ENCODE peak calls at places on chromosomes 2 and 18, in nine cellular contexts. One of them, this sample, is unnamed.

GRCh38 chr2:85785027-85785822 is 31.4 kb downstream of the ATOH8 start:
- DNase-seq in NCI-H1436: no peak
- DNase-seq in type B pancreatic cell: no peak
- DNase-seq in activated T-helper 1 cell treated with anti-CD3 and anti-CD28 coated beads, Interleukin-2, amount 50 U/mL, for 16 hours: no peak
- DNase-seq in T-helper 9 cell: no peak
- DNase-seq in islet precursor cell: no peak
- DNase-seq in HEK293T: no peak
- DNase-seq in kidney tubule cell: no peak
- DNase-seq in A549: no peak
- DNase-seq in this sample: peak; percentile 91

GRCh38 chr2:2007551-2008501 is 263.5 kb upstream of the PXDN start:
- DNase-seq in NCI-H1436: no peak
- DNase-seq in type B pancreatic cell: no peak
- DNase-seq in activated T-helper 1 cell treated with anti-CD3 and anti-CD28 coated beads, Interleukin-2, amount 50 U/mL, for 16 hours: no peak
- DNase-seq in T-helper 9 cell: no peak
- DNase-seq in islet precursor cell: no peak
- DNase-seq in HEK293T: no peak
- DNase-seq in kidney tubule cell: no peak
- DNase-seq in A549: no peak
- DNase-seq in this sample: no peak

GRCh38 chr2:191109888-191110287 is 40.9 kb downstream of the STAT4 start:
- DNase-seq in NCI-H1436: no peak
- DNase-seq in type B pancreatic cell: no peak
- DNase-seq in activated T-helper 1 cell treated with anti-CD3 and anti-CD28 coated beads, Interleukin-2, amount 50 U/mL, for 16 hours: no peak
- DNase-seq in T-helper 9 cell: no peak
- DNase-seq in islet precursor cell: no peak
- DNase-seq in HEK293T: no peak
- DNase-seq in kidney tubule cell: peak; percentile 3
- DNase-seq in A549: no peak
- DNase-seq in this sample: no peak

GRCh38 chr2:100953406-100954043 is 48.6 kb upstream of the RPL31 start:
- DNase-seq in NCI-H1436: no peak
- DNase-seq in type B pancreatic cell: no peak
- DNase-seq in activated T-helper 1 cell treated with anti-CD3 and anti-CD28 coated beads, Interleukin-2, amount 50 U/mL, for 16 hours: no peak
- DNase-seq in T-helper 9 cell: no peak
- DNase-seq in islet precursor cell: no peak
- DNase-seq in HEK293T: no peak
- DNase-seq in kidney tubule cell: no peak
- DNase-seq in A549: no peak
- DNase-seq in this sample: no peak

GRCh38 chr18:2091937-2092336 is 479.4 kb downstream of the METTL4 start:
- DNase-seq in NCI-H1436: no peak
- DNase-seq in type B pancreatic cell: no peak
- DNase-seq in activated T-helper 1 cell treated with anti-CD3 and anti-CD28 coated beads, Interleukin-2, amount 50 U/mL, for 16 hours: no peak
- DNase-seq in T-helper 9 cell: no peak
- DNase-seq in islet precursor cell: no peak
- DNase-seq in HEK293T: no peak
- DNase-seq in kidney tubule cell: no peak
- DNase-seq in A549: no peak
- DNase-seq in this sample: no peak

GRCh38 chr2:163731735-163732134 is 4.1 kb downstream of the FIGN start:
- DNase-seq in NCI-H1436: no peak
- DNase-seq in type B pancreatic cell: no peak
- DNase-seq in activated T-helper 1 cell treated with anti-CD3 and anti-CD28 coated beads, Interleukin-2, amount 50 U/mL, for 16 hours: no peak
- DNase-seq in T-helper 9 cell: no peak
- DNase-seq in islet precursor cell: no peak
- DNase-seq in HEK293T: no peak
- DNase-seq in kidney tubule cell: no peak
- DNase-seq in A549: no peak
- DNase-seq in this sample: no peak

GRCh38 chr18:66646622-66647021 is 42.7 kb upstream of the CDH19 start:
- DNase-seq in NCI-H1436: no peak
- DNase-seq in type B pancreatic cell: no peak
- DNase-seq in activated T-helper 1 cell treated with anti-CD3 and anti-CD28 coated beads, Interleukin-2, amount 50 U/mL, for 16 hours: no peak
- DNase-seq in T-helper 9 cell: no peak
- DNase-seq in islet precursor cell: no peak
- DNase-seq in HEK293T: no peak
- DNase-seq in kidney tubule cell: no peak
- DNase-seq in A549: no peak
- DNase-seq in this sample: no peak

GRCh38 chr2:43748333-43748732 is 25.5 kb upstream of the DYNC2LI1 start:
- DNase-seq in NCI-H1436: no peak
- DNase-seq in type B pancreatic cell: no peak
- DNase-seq in activated T-helper 1 cell treated with anti-CD3 and anti-CD28 coated beads, Interleukin-2, amount 50 U/mL, for 16 hours: no peak
- DNase-seq in T-helper 9 cell: no peak
- DNase-seq in islet precursor cell: no peak
- DNase-seq in HEK293T: no peak
- DNase-seq in kidney tubule cell: no peak
- DNase-seq in A549: no peak
- DNase-seq in this sample: no peak

GRCh38 chr18:75228967-75229366 is 18.4 kb downstream of the TSHZ1 start:
- DNase-seq in NCI-H1436: no peak
- DNase-seq in type B pancreatic cell: no peak
- DNase-seq in activated T-helper 1 cell treated with anti-CD3 and anti-CD28 coated beads, Interleukin-2, amount 50 U/mL, for 16 hours: no peak
- DNase-seq in T-helper 9 cell: no peak
- DNase-seq in islet precursor cell: no peak
- DNase-seq in HEK293T: no peak
- DNase-seq in kidney tubule cell: no peak
- DNase-seq in A549: no peak
- DNase-seq in this sample: no peak

GRCh38 chr2:197158591-197159550 is 151.7 kb downstream of the ANKRD44 start:
- DNase-seq in NCI-H1436: no peak
- DNase-seq in type B pancreatic cell: no peak
- DNase-seq in activated T-helper 1 cell treated with anti-CD3 and anti-CD28 coated beads, Interleukin-2, amount 50 U/mL, for 16 hours: no peak
- DNase-seq in T-helper 9 cell: no peak
- DNase-seq in islet precursor cell: no peak
- DNase-seq in HEK293T: no peak
- DNase-seq in kidney tubule cell: peak; percentile 42
- DNase-seq in A549: peak; percentile 55
- DNase-seq in this sample: peak; percentile 29

GRCh38 chr2:138035597-138036217 is 71.4 kb downstream of the HNMT start:
- DNase-seq in NCI-H1436: no peak
- DNase-seq in type B pancreatic cell: no peak
- DNase-seq in activated T-helper 1 cell treated with anti-CD3 and anti-CD28 coated beads, Interleukin-2, amount 50 U/mL, for 16 hours: no peak
- DNase-seq in T-helper 9 cell: no peak
- DNase-seq in islet precursor cell: peak; percentile 52
- DNase-seq in HEK293T: no peak
- DNase-seq in kidney tubule cell: no peak
- DNase-seq in A549: peak; percentile 47
- DNase-seq in this sample: no peak

GRCh38 chr2:186612555-186613440 is 22.9 kb downstream of the ITGAV start:
- DNase-seq in NCI-H1436: no peak
- DNase-seq in type B pancreatic cell: no peak
- DNase-seq in activated T-helper 1 cell treated with anti-CD3 and anti-CD28 coated beads, Interleukin-2, amount 50 U/mL, for 16 hours: no peak
- DNase-seq in T-helper 9 cell: no peak
- DNase-seq in islet precursor cell: no peak
- DNase-seq in HEK293T: no peak
- DNase-seq in kidney tubule cell: no peak
- DNase-seq in A549: no peak
- DNase-seq in this sample: peak; percentile 31

GRCh38 chr2:214465386-214466146 is 54.7 kb downstream of the VWC2L start:
- DNase-seq in NCI-H1436: no peak
- DNase-seq in type B pancreatic cell: no peak
- DNase-seq in activated T-helper 1 cell treated with anti-CD3 and anti-CD28 coated beads, Interleukin-2, amount 50 U/mL, for 16 hours: no peak
- DNase-seq in T-helper 9 cell: no peak
- DNase-seq in islet precursor cell: peak; percentile 78
- DNase-seq in HEK293T: no peak
- DNase-seq in kidney tubule cell: peak; percentile 58
- DNase-seq in A549: no peak
- DNase-seq in this sample: no peak

GRCh38 chr2:21317131-21317530 is 193.4 kb downstream of the TDRD15 start:
- DNase-seq in NCI-H1436: peak; percentile 60
- DNase-seq in type B pancreatic cell: no peak
- DNase-seq in activated T-helper 1 cell treated with anti-CD3 and anti-CD28 coated beads, Interleukin-2, amount 50 U/mL, for 16 hours: no peak
- DNase-seq in T-helper 9 cell: no peak
- DNase-seq in islet precursor cell: peak; percentile 62
- DNase-seq in HEK293T: peak; percentile 63
- DNase-seq in kidney tubule cell: peak; percentile 65
- DNase-seq in A549: peak; percentile 52
- DNase-seq in this sample: peak; percentile 3

GRCh38 chr2:113720167-113720566 is 36.3 kb downstream of the SLC35F5 start:
- DNase-seq in NCI-H1436: peak; percentile 15
- DNase-seq in type B pancreatic cell: no peak
- DNase-seq in activated T-helper 1 cell treated with anti-CD3 and anti-CD28 coated beads, Interleukin-2, amount 50 U/mL, for 16 hours: no peak
- DNase-seq in T-helper 9 cell: no peak
- DNase-seq in islet precursor cell: no peak
- DNase-seq in HEK293T: peak; percentile 21
- DNase-seq in kidney tubule cell: peak; percentile 22
- DNase-seq in A549: peak; percentile 18
- DNase-seq in this sample: peak; percentile 21

GRCh38 chr2:113233593-113234550 is 44.8 kb downstream of the PAX8 start:
- DNase-seq in NCI-H1436: no peak
- DNase-seq in type B pancreatic cell: no peak
- DNase-seq in activated T-helper 1 cell treated with anti-CD3 and anti-CD28 coated beads, Interleukin-2, amount 50 U/mL, for 16 hours: no peak
- DNase-seq in T-helper 9 cell: no peak
- DNase-seq in islet precursor cell: no peak
- DNase-seq in HEK293T: peak; percentile 39
- DNase-seq in kidney tubule cell: peak; percentile 60
- DNase-seq in A549: peak; percentile 52
- DNase-seq in this sample: peak; percentile 73

GRCh38 chr2:232348936-232349335 is 29.6 kb upstream of the ALPP start:
- DNase-seq in NCI-H1436: no peak
- DNase-seq in type B pancreatic cell: no peak
- DNase-seq in activated T-helper 1 cell treated with anti-CD3 and anti-CD28 coated beads, Interleukin-2, amount 50 U/mL, for 16 hours: no peak
- DNase-seq in T-helper 9 cell: no peak
- DNase-seq in islet precursor cell: no peak
- DNase-seq in HEK293T: no peak
- DNase-seq in kidney tubule cell: peak; percentile 16
- DNase-seq in A549: peak; percentile 28
- DNase-seq in this sample: no peak

GRCh38 chr18:183769-184168 is 25.4 kb downstream of the USP14 start:
- DNase-seq in NCI-H1436: peak; percentile 52
- DNase-seq in type B pancreatic cell: no peak
- DNase-seq in activated T-helper 1 cell treated with anti-CD3 and anti-CD28 coated beads, Interleukin-2, amount 50 U/mL, for 16 hours: no peak
- DNase-seq in T-helper 9 cell: no peak
- DNase-seq in islet precursor cell: no peak
- DNase-seq in HEK293T: peak; percentile 6
- DNase-seq in kidney tubule cell: no peak
- DNase-seq in A549: no peak
- DNase-seq in this sample: peak; percentile 8

GRCh38 chr2:196242131-196242620 is 70.8 kb upstream of the STK17B start:
- DNase-seq in NCI-H1436: no peak
- DNase-seq in type B pancreatic cell: no peak
- DNase-seq in activated T-helper 1 cell treated with anti-CD3 and anti-CD28 coated beads, Interleukin-2, amount 50 U/mL, for 16 hours: no peak
- DNase-seq in T-helper 9 cell: no peak
- DNase-seq in islet precursor cell: no peak
- DNase-seq in HEK293T: no peak
- DNase-seq in kidney tubule cell: peak; percentile 69
- DNase-seq in A549: no peak
- DNase-seq in this sample: peak; percentile 76

This sample was measured in RPMI7951.